ENCODE peak calls at places on chromosomes 13 and 19, in seven cellular contexts. J is esophagus muscularis mucosa; N is left ventricle myocardium inferior; A is CD8-positive, alpha-beta T cell; C is transverse colon; L is adrenal gland; H is cardiac muscle cell. O is an unnamed sample.

GRCh38 chr19:1512671-1513491 is at the start of gene ADAMTSL5:
- DNase-seq in J (no peak), N (peak), A (peak), C (peak), L (peak), H (peak), O (peak)

GRCh38 chr19:33390120-33390907 is 16.8 kb downstream of the CEBPG start:
- DNase-seq in J (no peak), N (peak), A (no peak), C (peak), L (no peak), H (peak), O (peak)

GRCh38 chr13:105341256-105341655 is 1194.2 kb downstream of the EFNB2 start:
- DNase-seq in J (no peak), N (no peak), A (no peak), C (no peak), L (no peak), H (no peak), O (no peak)

GRCh38 chr13:51453959-51454703 is 1.3 kb upstream of the INTS6 start:
- DNase-seq in J (no peak), N (peak), A (peak), C (peak), L (peak), H (no peak), O (peak)

GRCh38 chr13:51608857-51609406 is 24.7 kb downstream of the WDFY2 start:
- DNase-seq in J (no peak), N (no peak), A (no peak), C (no peak), L (no peak), H (no peak), O (no peak)

GRCh38 chr13:51955281-51955771 is 55.9 kb downstream of the ATP7B start:
- DNase-seq in J (no peak), N (no peak), A (no peak), C (peak), L (no peak), H (no peak), O (no peak)

GRCh38 chr19:39160889-39161672 is 35.5 kb downstream of the PAK4 start:
- DNase-seq in J (no peak), N (no peak), A (no peak), C (no peak), L (peak), H (peak), O (no peak)

GRCh38 chr13:92826197-92826596 is 400.4 kb upstream of the GPC6 start:
- DNase-seq in J (no peak), N (no peak), A (no peak), C (no peak), L (no peak), H (peak), O (no peak)

GRCh38 chr19:28466107-28467045 is 746.6 kb downstream of the UQCRFS1 start:
- DNase-seq in J (no peak), N (peak), A (peak), C (peak), L (peak), H (peak), O (no peak)

GRCh38 chr13:78806457-78806856 is 147.5 kb upstream of the OBI1 start:
- DNase-seq in J (no peak), N (no peak), A (no peak), C (no peak), L (no peak), H (peak), O (no peak)

GRCh38 chr19:12015015-12015752 is 20.3 kb downstream of the ZNF433 start:
- DNase-seq in J (no peak), N (no peak), A (no peak), C (no peak), L (no peak), H (no peak), O (no peak)

GRCh38 chr13:39820606-39821005 is 165.1 kb downstream of the COG6 start:
- DNase-seq in J (no peak), N (no peak), A (no peak), C (no peak), L (no peak), H (no peak), O (no peak)

GRCh38 chr19:49556412-49557398 is 23.7 kb downstream of the NOSIP start:
- DNase-seq in J (no peak), N (no peak), A (peak), C (no peak), L (peak), H (no peak), O (no peak)

GRCh38 chr19:12991296-12991695 is 4.0 kb upstream of the NFIX start:
- DNase-seq in J (no peak), N (no peak), A (no peak), C (no peak), L (no peak), H (no peak), O (no peak)

GRCh38 chr13:32023698-32024097 is 7.9 kb upstream of the FRY start:
- DNase-seq in J (no peak), N (no peak), A (no peak), C (no peak), L (no peak), H (peak), O (no peak)

GRCh38 chr19:39765091-39766076 is 13.3 kb upstream of the LEUTX start:
- DNase-seq in J (no peak), N (no peak), A (peak), C (peak), L (peak), H (peak), O (peak)

GRCh38 chr13:19052931-19053330 is 128.7 kb downstream of the TUBA3C start:
- DNase-seq in J (peak), N (no peak), A (no peak), C (no peak), L (no peak), H (no peak), O (no peak)

GRCh38 chr13:19053561-19053960 is 128.1 kb downstream of the TUBA3C start:
- DNase-seq in J (peak), N (no peak), A (no peak), C (no peak), L (no peak), H (no peak), O (no peak)

GRCh38 chr13:19050901-19051300 is 130.7 kb downstream of the TUBA3C start:
- DNase-seq in J (peak), N (no peak), A (no peak), C (no peak), L (no peak), H (no peak), O (no peak)

GRCh38 chr13:19052180-19052579 is 129.4 kb downstream of the TUBA3C start:
- DNase-seq in J (no peak), N (no peak), A (no peak), C (no peak), L (no peak), H (no peak), O (no peak)

DNA sequence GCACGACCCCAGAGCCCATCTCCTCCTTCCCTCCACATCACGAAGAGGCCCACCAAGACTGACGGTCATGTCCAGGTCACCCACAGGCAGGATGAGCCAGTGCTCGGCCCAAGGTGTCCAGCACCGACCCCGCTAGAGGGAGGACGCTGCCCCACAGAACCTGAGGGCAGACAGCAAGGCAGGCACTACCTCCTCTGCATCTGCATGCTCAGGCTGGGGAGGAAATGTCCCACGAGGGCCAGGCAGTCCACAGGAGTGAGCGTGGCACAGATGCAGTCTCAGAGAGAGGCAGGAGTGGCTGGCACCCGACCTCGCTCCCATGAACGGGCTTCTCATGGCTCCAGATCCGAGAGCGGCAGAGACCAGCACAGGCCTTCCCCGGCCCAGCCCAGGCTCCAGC is 133.2 kb downstream of the TUBA3C start:
- DNase-seq in J (no peak), N (no peak), A (no peak), C (no peak), L (no peak), H (no peak), O (no peak)
- H3K27ac ChIP-seq in J (no peak), N (no peak), A (no peak), C (no peak), L (no peak), H (no peak), O (no peak)

DNA sequence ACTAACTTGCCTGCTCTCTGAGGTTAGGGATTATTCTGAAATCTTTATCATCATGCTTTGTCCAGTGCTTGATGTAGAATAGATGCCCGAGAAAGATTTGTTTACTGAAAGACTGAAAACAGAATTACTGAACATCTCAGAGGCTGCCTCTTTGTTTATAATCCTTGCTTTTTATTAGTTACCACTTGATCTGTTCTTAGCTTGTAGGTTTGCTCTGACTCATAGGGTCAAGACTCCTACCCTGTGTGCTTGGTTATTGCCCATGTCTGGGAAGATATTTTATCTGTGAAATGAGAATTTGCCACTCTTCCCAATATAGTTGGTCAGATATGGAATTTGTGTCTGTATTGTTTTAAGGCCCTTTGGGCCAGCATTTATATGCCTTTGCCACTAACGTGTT is 675.3 kb downstream of the DIAPH3 start:
- DNase-seq in J (no peak), N (no peak), A (no peak), C (no peak), L (no peak), H (no peak), O (no peak)
- H3K4me3 ChIP-seq in J (no peak), N (no peak), A (no peak), C (no peak), L (no peak), H (no peak), O (no peak)

GRCh38 chr13:41455725-41456419 is 1.5 kb upstream of the RGCC start:
- DNase-seq in J (no peak), N (no peak), A (no peak), C (no peak), L (no peak), H (no peak), O (no peak)

GRCh38 chr13:41458187-41458938 is 1.0 kb downstream of the RGCC start:
- DNase-seq in J (no peak), N (peak), A (peak), C (peak), L (peak), H (peak), O (peak)

GRCh38 chr13:41458939-41459753 is 1.8 kb downstream of the RGCC start:
- DNase-seq in J (no peak), N (peak), A (peak), C (peak), L (no peak), H (peak), O (peak)

GRCh38 chr13:41457589-41458186 is 338 bp downstream of the RGCC start:
- DNase-seq in J (no peak), N (peak), A (peak), C (no peak), L (no peak), H (no peak), O (no peak)

DNA sequence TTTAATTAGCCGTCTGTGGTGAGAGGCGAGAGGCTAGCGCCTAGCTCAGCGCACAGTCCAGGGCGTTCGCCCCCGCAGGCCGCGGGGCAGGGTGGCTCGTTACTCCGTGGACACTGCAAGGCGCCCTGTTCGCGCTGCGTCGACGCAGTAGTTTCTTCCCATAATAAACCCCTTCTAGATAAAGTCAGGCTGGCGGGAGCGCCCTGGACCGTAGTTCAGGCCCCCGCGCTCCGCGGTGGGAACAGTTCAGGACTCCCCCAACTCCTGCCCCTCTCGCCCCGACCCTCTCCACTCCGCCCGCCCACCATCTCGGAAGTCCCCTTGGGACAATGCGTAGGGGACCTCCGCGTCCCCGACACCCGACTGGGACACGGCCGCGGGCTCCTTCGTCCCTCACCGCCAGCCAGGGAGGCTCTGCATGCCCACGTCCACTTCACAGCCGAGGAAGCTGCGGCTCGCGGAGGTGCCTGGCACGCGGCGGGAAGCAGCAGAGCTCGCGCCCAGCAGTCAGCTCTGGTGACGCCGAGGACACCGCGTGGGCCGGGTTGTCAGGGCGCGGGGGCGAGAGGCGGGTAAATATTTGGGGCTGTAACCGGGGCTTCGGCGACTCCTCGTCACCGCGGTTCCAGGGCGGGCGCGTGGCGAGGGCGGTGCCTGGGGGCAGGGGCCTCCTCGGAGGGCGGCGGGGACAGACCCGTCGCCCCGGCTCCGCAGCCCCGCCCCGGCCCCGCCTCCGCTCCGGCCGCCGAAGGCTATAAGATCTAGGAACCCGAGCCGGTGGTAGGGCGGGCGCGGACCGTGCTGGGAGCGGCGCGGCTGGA is at the start of gene RGCC:
- DNase-seq in J (no peak), N (peak), A (peak), C (peak), L (peak), H (peak), O (peak)
- H3K27ac ChIP-seq in J (peak), N (peak), A (peak), C (peak), L (no peak), H (no peak), O (peak)

DNA sequence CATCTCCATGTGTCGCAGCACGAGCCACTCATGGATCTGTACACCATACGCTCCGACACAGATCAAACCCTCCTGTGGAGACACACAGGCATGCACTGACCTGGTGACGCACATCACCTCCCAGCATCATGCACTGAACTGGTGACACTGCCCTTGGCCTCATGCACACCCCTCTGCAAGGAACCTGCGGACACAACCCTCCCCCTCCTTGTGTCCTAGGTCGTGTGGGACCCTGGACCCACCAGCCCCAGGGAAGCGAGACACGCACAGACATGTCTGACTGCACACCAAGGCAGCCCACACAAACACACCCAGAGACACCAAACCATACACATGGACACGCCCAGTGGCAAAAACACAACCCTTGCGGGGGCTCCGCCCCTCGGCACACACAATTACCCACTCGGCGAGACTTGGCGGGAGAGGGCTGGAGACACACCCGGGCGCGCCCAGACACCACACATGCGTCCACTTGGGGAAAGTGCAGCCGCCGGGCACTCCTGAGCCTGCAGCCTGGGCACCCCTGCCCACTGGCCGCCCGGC is 2.0 kb upstream of the KCNN4 start:
- DNase-seq in J (no peak), N (no peak), A (peak), C (peak), L (no peak), H (no peak), O (no peak)
- H3K4me3 ChIP-seq in J (no peak), N (no peak), A (no peak), C (no peak), L (no peak), H (no peak), O (no peak)

GRCh38 chr19:3434630-3435553 is 45.4 kb downstream of the SMIM24 start:
- DNase-seq in J (peak), N (peak), A (peak), C (peak), L (peak), H (peak), O (peak)

GRCh38 chr19:3433805-3434540 is 46.4 kb downstream of the SMIM24 start:
- DNase-seq in J (no peak), N (no peak), A (no peak), C (no peak), L (no peak), H (no peak), O (no peak)

GRCh38 chr19:3426433-3426832 is 53.9 kb downstream of the SMIM24 start:
- DNase-seq in J (no peak), N (no peak), A (no peak), C (no peak), L (no peak), H (no peak), O (no peak)

GRCh38 chr19:3433313-3433712 is 47.0 kb downstream of the SMIM24 start:
- DNase-seq in J (no peak), N (no peak), A (no peak), C (no peak), L (peak), H (no peak), O (no peak)

DNA sequence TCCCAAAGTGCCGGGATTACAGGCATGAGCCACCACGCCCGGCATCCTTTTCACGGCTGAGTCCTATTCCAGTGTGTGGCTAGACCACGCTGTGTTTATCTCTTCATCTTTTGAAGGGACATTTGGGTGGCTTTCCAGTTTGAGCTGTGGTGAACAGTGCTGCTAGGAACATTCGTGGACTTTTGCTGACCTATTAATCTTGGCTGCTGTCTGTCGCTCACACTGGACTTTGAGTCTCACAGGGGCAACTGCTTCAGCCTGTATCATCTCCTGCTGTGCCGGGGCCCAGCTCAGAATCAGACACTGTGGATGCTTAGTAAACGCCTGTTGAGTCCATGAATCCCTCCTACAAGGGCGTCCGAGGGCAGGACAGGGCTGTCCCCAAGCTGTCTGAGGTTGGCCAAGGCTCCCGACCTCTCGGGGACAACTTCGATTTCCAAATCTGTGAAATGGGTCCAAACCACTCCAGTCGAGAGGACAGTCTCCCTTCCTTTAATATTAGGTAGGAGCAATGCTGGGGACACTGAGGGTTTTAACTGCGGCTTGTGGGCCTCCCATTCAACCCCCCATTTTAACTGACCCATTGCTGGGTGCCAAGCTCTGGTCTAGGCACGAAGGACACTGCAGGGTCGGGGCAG is 48.4 kb downstream of the SMIM24 start:
- DNase-seq in J (no peak), N (no peak), A (no peak), C (no peak), L (no peak), H (no peak), O (no peak)
- H3K27ac ChIP-seq in J (peak), N (peak), A (no peak), C (peak), L (no peak), H (no peak), O (peak)